ENCODE peak calls at places on chromosome 16, in nine cellular contexts. F, S, J, Q, E, X, N, D and P are unnamed samples.
A peak's percentile ranks its signal among the peaks of the same experiment; 100 is the strongest.

GRCh38 chr16:55465077-55465896 is 13.7 kb upstream of the MMP2 start:
- DNase-seq in D (peak; percentile 73), N (peak; percentile 87), J (peak; percentile 94), Q (peak; percentile 38), F (peak; percentile 92), S (peak; percentile 90), E (peak; percentile 93), X (peak; percentile 79), P (peak; percentile 80)

GRCh38 chr16:88208112-88208511 is 174.6 kb upstream of the ZNF469 start:
- DNase-seq in F (no peak), X (no peak), D (no peak), E (peak; percentile 20), Q (no peak), J (peak; percentile 3), N (no peak), S (no peak), P (no peak)

GRCh38 chr16:11313493-11314308 is 31.6 kb upstream of the RMI2 start:
- DNase-seq in J (no peak), Q (no peak), S (no peak), E (no peak), D (no peak), F (no peak), N (no peak), X (no peak), P (no peak)

GRCh38 chr16:67151431-67152097 is 766 bp upstream of the B3GNT9 start:
- DNase-seq in N (no peak), F (no peak), E (no peak), Q (no peak), J (no peak), D (no peak), S (no peak), X (no peak), P (no peak)

GRCh38 chr16:53504161-53504663 is 1.2 kb upstream of the AKTIP start:
- DNase-seq in E (peak; percentile 81), D (peak; percentile 24), Q (no peak), S (peak; percentile 59), X (peak; percentile 31), J (peak; percentile 63), F (peak; percentile 71), N (peak; percentile 69), P (peak; percentile 19)

GRCh38 chr16:1613240-1613639 is 1.1 kb downstream of the CRAMP1 start:
- DNase-seq in E (no peak), N (no peak), Q (no peak), F (no peak), J (no peak), D (peak; percentile 19), X (no peak), S (no peak), P (peak; percentile 42)

GRCh38 chr16:66927012-66927436 is 1.7 kb upstream of the RRAD start:
- DNase-seq in F (no peak), D (no peak), N (peak; percentile 66), Q (no peak), S (no peak), X (peak; percentile 88), E (no peak), J (no peak), P (no peak)

GRCh38 chr16:28591355-28591754 is 5.5 kb downstream of the SULT1A2 start:
- DNase-seq in S (no peak), F (no peak), N (no peak), E (no peak), Q (no peak), J (no peak), X (no peak), D (no peak), P (no peak)

DNA sequence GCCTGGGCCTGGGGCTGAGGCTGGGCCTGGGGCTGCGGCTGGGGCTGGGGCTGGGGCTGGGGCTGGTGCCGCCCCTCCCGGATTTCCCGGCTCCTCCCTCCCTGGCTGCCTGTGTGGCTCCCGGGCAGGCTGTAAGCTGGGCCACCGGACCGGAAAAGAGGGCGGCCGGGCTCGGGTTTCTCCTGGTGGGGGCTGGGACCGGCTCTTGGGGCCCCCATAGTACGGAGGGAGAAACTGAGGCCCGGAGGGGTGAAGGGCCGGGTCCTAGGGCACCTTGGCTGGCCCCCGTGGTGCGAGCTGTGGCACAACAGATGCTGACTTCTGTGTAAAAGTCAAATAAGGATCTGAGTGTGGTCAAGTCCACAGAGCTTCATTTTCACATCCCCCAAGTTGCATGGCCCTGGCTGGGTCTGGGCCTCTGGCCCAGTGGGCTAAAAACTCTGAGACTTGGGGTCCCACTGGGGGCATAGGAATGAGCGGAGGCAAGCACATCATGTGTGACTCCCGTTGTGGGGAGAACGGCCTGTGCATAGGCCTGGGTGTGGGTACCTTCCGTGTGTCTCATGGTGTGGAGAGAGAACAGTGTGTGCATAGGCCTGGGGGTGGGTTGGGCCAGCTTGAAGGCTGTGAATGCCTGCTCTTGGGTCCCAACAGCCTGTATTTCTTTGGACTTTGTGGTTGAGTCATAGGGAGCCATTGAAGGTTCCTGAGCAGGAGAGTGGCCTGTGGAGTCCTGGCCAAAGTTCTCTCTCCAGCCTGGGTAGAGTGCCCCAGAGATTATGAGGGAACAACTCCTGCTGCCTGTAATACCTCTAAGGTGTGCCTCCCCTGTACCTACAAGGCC is 123.9 kb upstream of the CIBAR2 start:
- DNase-seq in N (peak; percentile 63), J (no peak), F (peak; percentile 44), S (peak; percentile 62), D (no peak), Q (no peak), E (no peak), X (no peak), P (no peak)
- H3K27ac ChIP-seq in N (peak overlapping the region; percentile 65), J (peak overlapping the region; percentile 75), F (peak overlapping the region; percentile 73), S (peak overlapping the region; percentile 73), D (no peak overlapping the region), Q (peak overlapping the region; percentile 83), E (peak overlapping the region; percentile 76), X (peak overlapping the region; percentile 89), P (no peak overlapping the region)

GRCh38 chr16:31351937-31352315 is 3.0 kb upstream of the ITGAX start:
- DNase-seq in J (peak; percentile 47), F (no peak), Q (no peak), E (peak; percentile 40), S (no peak), N (no peak), X (no peak), D (no peak), P (no peak)

GRCh38 chr16:31355701-31356100 is 725 bp downstream of the ITGAX start:
- DNase-seq in Q (no peak), F (no peak), E (no peak), D (no peak), X (no peak), N (no peak), J (peak; percentile 42), S (no peak), P (no peak)

GRCh38 chr16:31356566-31357323 is 1.8 kb downstream of the ITGAX start:
- DNase-seq in X (no peak), Q (no peak), E (no peak), F (no peak), N (no peak), D (no peak), S (no peak), J (peak; percentile 46), P (no peak)

GRCh38 chr16:31352344-31353115 is 2.4 kb upstream of the ITGAX start:
- DNase-seq in D (no peak), Q (no peak), N (no peak), X (no peak), E (peak; percentile 59), S (no peak), J (peak; percentile 62), F (no peak), P (no peak)

DNA sequence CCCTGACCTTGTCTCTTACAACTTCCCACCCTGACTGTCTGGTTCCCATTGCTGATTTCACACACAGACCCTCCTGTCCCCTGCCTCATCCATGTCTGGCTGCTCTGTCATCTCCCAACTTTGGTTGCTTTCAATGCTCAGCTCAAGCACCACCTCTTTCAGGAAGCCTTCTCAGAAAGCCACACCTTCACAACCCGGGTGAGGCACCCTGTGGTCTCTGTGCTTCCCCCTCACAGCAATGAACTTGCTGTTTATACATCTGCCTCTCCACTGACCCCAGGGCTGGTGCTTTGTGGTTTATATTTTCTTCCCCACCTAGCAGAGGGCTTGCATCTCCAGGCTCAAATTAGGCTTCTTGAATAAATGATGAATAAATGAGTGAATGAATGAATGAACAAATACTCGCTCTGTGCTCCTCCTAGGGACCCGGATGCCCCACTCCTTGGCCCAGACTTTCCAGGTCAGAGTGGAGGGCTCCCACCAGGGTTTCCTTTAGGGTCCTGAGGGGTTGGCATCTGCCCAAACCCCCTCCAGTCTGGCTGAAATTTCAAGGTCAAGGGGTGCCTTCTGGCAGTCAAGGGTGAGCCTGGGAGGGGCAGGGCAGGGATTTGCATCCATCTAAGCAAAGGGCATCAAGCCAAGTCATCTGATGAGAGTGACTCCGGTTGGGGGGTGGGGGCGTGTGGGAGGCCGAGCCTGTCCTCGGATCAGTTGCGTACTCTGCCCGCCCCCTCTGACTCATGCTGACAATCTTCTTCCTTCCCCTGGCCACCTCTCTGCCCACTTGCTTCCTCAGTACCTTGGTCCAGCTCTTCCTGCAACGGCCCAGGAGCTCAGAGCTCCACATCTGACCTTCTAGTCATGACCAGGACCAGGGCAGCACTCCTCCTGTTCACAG is at the start of gene ITGAX:
- DNase-seq in N (peak; percentile 46), Q (no peak), E (no peak), S (no peak), X (peak; percentile 20), D (peak; percentile 22), F (peak; percentile 56), J (peak; percentile 74), P (no peak)
- H3K27ac ChIP-seq in N (peak within 1 kb of the TSS; percentile 24), Q (peak within 1 kb of the TSS; percentile 21), E (no peak within 1 kb of the TSS), S (no peak within 1 kb of the TSS), X (no peak within 1 kb of the TSS), D (no peak within 1 kb of the TSS), F (no peak within 1 kb of the TSS), J (no peak within 1 kb of the TSS), P (no peak within 1 kb of the TSS)

DNA sequence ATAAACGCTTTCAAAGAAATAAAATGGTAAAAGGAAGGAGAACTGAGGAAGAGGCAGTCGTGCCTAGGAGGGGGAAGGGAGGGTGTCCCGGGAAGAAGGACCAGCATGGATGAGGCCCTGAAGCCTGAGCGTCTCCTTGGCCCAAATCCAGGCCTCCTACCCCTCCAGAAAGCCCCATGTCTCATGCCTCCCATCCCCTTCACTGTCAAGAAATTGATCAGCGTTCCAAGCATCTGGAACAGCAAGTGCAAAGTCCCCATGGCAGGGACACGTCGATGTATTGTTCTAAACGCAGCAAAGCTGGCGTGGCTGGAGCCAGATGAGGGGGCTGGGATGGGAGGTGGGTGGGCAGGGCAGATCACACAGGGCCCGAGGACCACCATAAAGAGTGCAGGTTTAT is 22.6 kb downstream of the SEC14L5 start:
- DNase-seq in N (no peak), J (no peak), D (no peak), X (no peak), S (no peak), F (no peak), Q (no peak), E (no peak), P (no peak)
- H3K27ac ChIP-seq in N (no peak overlapping the region), J (no peak overlapping the region), D (no peak overlapping the region), X (no peak overlapping the region), S (no peak overlapping the region), F (no peak overlapping the region), Q (no peak overlapping the region), E (no peak overlapping the region), P (no peak overlapping the region)

GRCh38 chr16:58850019-58850626 is 116.0 kb upstream of the GOT2 start:
- DNase-seq in F (no peak), D (no peak), N (no peak), Q (no peak), S (no peak), E (no peak), X (no peak), J (no peak), P (no peak)

GRCh38 chr16:58850627-58851024 is 116.5 kb upstream of the GOT2 start:
- DNase-seq in J (no peak), F (no peak), N (no peak), Q (no peak), S (no peak), E (no peak), X (no peak), D (no peak), P (no peak)

GRCh38 chr16:58847902-58848661 is 114.0 kb upstream of the GOT2 start:
- DNase-seq in J (no peak), N (no peak), X (no peak), E (no peak), S (no peak), D (no peak), Q (no peak), F (no peak), P (no peak)

GRCh38 chr16:58843675-58844074 is 109.6 kb upstream of the GOT2 start:
- DNase-seq in S (no peak), D (no peak), J (no peak), X (peak; percentile 24), E (no peak), Q (no peak), F (no peak), N (no peak), P (peak; percentile 23)

DNA sequence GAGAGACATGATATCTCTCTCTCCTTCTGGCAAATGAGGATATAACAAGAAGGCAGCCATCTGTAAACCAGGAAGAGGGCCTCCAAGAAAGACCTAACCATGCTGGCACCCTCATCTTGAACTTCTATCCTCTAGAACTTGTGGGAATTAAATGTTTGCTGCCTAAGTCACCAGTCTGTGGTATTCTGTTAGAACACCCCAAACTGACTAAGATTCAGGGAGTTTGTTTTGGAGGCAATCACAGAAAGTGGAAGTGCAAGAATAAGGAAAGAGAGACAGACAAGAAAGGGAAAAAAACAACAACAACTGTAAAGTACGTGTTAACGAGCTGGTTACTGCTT is 114.5 kb upstream of the GOT2 start:
- DNase-seq in S (no peak), J (no peak), E (no peak), D (no peak), F (no peak), N (no peak), X (no peak), Q (no peak), P (no peak)
- H3K27ac ChIP-seq in S (no peak overlapping the region), J (no peak overlapping the region), E (no peak overlapping the region), D (no peak overlapping the region), F (no peak overlapping the region), N (no peak overlapping the region), X (no peak overlapping the region), Q (no peak overlapping the region), P (no peak overlapping the region)